ENCODE peak calls at places on chromosomes 3 and 15, in ten cellular contexts. M, Z, V, N, U, A, T, Q, R and F are unnamed samples.

GRCh38 chr3:33642806-33643205 is 75.2 kb downstream of the CLASP2 start:
- DNase-seq in N (no peak), T (no peak), R (no peak), V (no peak), Q (no peak), U (no peak), Z (no peak), A (no peak), M (no peak), F (no peak)

GRCh38 chr3:32438596-32439344 is 47.1 kb downstream of the CMTM7 start:
- DNase-seq in V (no peak), U (no peak), M (no peak), T (no peak), Q (peak; percentile 90), A (no peak), R (no peak), N (no peak), Z (no peak), F (no peak)

GRCh38 chr15:61195116-61196002 is 33.7 kb downstream of the RORA start:
- DNase-seq in T (peak; percentile 45), U (peak; percentile 65), A (peak; percentile 7), N (peak; percentile 26), Z (no peak), M (peak; percentile 52), V (no peak), R (no peak), Q (peak; percentile 60), F (peak; percentile 64)

GRCh38 chr3:10655131-10655530 is 149.7 kb upstream of the ATP2B2 start:
- DNase-seq in Z (peak; percentile 47), M (no peak), N (no peak), Q (peak; percentile 8), V (no peak), R (no peak), A (no peak), T (no peak), U (no peak), F (no peak)

GRCh38 chr3:17831366-17831765 is 88.9 kb upstream of the TBC1D5 start:
- DNase-seq in N (peak; percentile 20), V (no peak), T (no peak), R (no peak), U (peak; percentile 19), A (no peak), Z (no peak), M (peak; percentile 48), Q (no peak), F (peak; percentile 30)

GRCh38 chr15:70214266-70214665 is 116.5 kb upstream of the TLE3 start:
- DNase-seq in N (no peak), Q (peak; percentile 14), A (no peak), M (no peak), R (no peak), U (no peak), T (no peak), V (no peak), Z (peak; percentile 30), F (no peak)

GRCh38 chr3:131712662-131713061 is 209.9 kb upstream of the MRPL3 start:
- DNase-seq in R (no peak), Z (no peak), A (no peak), U (no peak), M (no peak), N (no peak), V (no peak), Q (no peak), T (no peak), F (no peak)

GRCh38 chr3:64120876-64121275 is 97.6 kb upstream of the PSMD6 start:
- DNase-seq in N (no peak), M (no peak), Z (no peak), T (no peak), R (no peak), Q (no peak), V (no peak), A (no peak), U (no peak), F (no peak)

GRCh38 chr15:75647370-75648155 is at the start of gene SNX33:
- DNase-seq in A (peak; percentile 41), T (peak; percentile 79), M (peak; percentile 94), V (peak; percentile 66), Z (peak; percentile 90), U (peak; percentile 85), Q (peak; percentile 53), N (peak; percentile 87), R (peak; percentile 12), F (peak; percentile 77)

GRCh38 chr3:63975705-63976104 is 47.6 kb downstream of the PSMD6 start:
- DNase-seq in V (no peak), R (no peak), T (peak; percentile 29), A (no peak), Z (no peak), M (peak; percentile 84), U (peak; percentile 69), N (peak; percentile 55), Q (no peak), F (peak; percentile 94)

GRCh38 chr3:52670621-52671521 is 14.8 kb downstream of the PBRM1 start:
- DNase-seq in R (no peak), U (peak; percentile 100), Q (peak; percentile 82), T (peak; percentile 100), M (peak; percentile 98), A (peak; percentile 93), Z (no peak), N (peak; percentile 85), V (peak; percentile 99), F (peak; percentile 98)

DNA sequence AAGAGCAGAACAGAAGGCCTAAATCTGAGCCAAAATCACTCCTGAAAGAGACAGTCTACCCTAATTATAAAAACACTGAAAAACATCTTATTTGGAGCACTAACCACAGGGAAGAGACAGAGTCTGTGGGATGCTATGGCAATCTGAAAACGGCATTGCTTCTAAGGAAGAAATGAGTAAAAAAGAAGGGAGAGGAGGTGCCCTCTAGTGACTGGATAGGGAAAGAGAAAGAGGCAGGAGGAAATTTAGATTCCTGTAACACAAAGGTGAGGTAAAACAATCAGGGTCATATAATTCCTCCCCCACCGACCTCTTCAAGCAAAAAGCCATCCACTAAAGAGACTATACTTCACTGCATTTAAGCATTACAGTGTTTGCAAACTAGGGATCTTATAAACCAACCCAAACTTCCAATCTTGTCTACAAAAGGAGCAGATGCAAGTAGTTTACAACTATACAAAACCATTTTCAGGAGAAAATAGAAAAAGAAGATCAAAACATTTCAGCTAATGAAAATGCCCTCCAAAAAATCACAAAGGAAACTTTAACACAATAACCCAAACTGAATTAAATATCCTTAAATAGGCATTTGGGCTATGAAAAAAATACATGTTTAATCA is 32.6 kb downstream of the HACD2 start:
- DNase-seq in A (no peak), M (peak; percentile 52), N (peak; percentile 30), R (no peak), Z (no peak), T (peak; percentile 12), Q (peak; percentile 16), U (peak; percentile 25), V (no peak), F (peak; percentile 27)
- TF ChIP-seq CTCF in A (peak; percentile 49), M (peak; percentile 74), N (no peak), R (peak; percentile 27), Z (peak; percentile 71), T (peak; percentile 66), Q (peak; percentile 59), U (peak; percentile 79), V (peak; percentile 66), F (peak; percentile 42)

GRCh38 chr3:116785226-116785625 is 75.6 kb downstream of the TUSC7 start:
- DNase-seq in V (no peak), R (no peak), Q (no peak), N (no peak), U (no peak), M (no peak), T (no peak), A (no peak), Z (peak; percentile 28), F (no peak)
- TF ChIP-seq CTCF in V (no peak), R (no peak), Q (no peak), N (no peak), U (no peak), M (no peak), T (no peak), A (no peak), Z (no peak), F (no peak)

DNA sequence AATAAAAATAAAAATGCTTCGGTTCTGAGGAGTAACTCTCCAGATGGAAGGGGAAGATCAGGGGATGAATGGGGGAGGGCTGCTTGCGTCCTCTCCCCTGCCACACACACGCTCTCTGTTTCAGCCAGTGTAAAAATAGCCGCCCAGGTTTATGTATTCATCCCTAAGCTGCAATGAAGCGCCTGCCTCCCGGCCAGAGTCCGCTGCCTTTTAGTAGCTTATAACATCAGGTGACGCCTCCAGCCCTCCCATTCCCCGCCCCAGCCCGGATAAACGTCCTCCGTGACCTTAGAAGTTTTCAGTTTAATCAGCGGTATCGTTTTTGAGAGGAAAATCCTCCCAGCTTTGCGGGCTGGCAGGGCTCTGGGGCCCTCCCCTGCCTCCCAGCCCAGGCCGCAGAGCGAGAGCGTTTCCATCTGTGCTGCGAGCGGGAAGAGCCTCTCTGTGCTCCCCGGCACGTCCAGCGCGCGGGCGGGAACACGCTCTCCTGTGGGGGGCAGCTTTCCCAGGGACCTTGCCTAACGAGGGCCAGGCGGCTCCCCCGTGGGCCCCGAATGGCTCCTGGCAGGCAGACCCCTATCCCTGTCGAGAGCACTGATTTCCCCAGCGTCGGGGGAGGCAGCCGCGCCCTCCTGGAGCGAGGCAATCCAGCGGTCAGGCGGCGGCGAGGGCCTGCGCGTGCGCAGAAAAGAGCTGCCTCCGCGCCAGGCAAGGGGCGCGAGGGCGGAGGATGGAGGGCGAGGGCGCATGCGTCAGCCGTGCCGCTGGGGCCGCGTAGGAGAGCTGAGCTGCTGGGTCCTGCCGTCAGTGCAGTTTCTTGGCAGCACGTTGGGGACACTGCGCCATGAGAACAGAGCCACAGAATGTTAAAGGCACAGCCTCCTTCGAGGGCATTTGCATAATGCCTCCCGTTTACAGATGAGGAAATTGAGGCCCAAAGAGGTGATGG is 71.2 kb downstream of the CCNL1 start:
- DNase-seq in V (peak; percentile 89), Z (peak; percentile 96), A (peak; percentile 92), Q (peak; percentile 98), U (peak; percentile 97), N (peak; percentile 97), R (peak; percentile 89), T (peak; percentile 95), M (peak; percentile 98), F (peak; percentile 87)
- TF ChIP-seq CTCF in V (peak; percentile 21), Z (no peak), A (no peak), Q (peak; percentile 3), U (no peak), N (no peak), R (no peak), T (no peak), M (no peak), F (no peak)

GRCh38 chr15:89494006-89494405 is 2.4 kb downstream of the RHCG start:
- DNase-seq in A (no peak), Q (no peak), Z (no peak), R (no peak), T (no peak), U (no peak), N (no peak), M (no peak), V (no peak), F (no peak)

GRCh38 chr15:89492934-89493631 is 3.3 kb downstream of the RHCG start:
- DNase-seq in N (no peak), V (no peak), Q (no peak), A (no peak), Z (no peak), R (no peak), M (no peak), T (no peak), U (no peak), F (no peak)

GRCh38 chr15:89495638-89496145 is 691 bp downstream of the RHCG start:
- DNase-seq in V (no peak), U (no peak), A (peak; percentile 19), T (no peak), R (no peak), Z (no peak), Q (no peak), N (no peak), M (no peak), F (no peak)

GRCh38 chr15:89496155-89497098 is at the start of gene RHCG:
- DNase-seq in R (no peak), U (peak; percentile 40), T (peak; percentile 9), A (peak; percentile 33), Q (peak; percentile 61), M (peak; percentile 52), N (no peak), Z (peak; percentile 92), V (no peak), F (no peak)

GRCh38 chr15:89494941-89495637 is 1.3 kb downstream of the RHCG start:
- DNase-seq in N (no peak), R (no peak), M (peak; percentile 26), T (no peak), A (peak; percentile 25), U (peak; percentile 6), Z (peak; percentile 51), Q (peak; percentile 45), V (no peak), F (peak; percentile 65)
- TF ChIP-seq CTCF in N (peak; percentile 44), R (no peak), M (peak; percentile 26), T (peak; percentile 44), A (peak; percentile 22), U (peak; percentile 37), Z (peak; percentile 80), Q (peak; percentile 51), V (peak; percentile 26), F (peak; percentile 51)